ENCODE peak calls at places on chromosomes 5 and 9, in four cellular contexts. K, G, V and X are unnamed samples.

GRCh38 chr5:82396396-82396795 is 118.2 kb upstream of the RPS23 start:
- DNase-seq in K (peak; percentile 45), G (no peak), V (no peak), X (no peak)

GRCh38 chr9:137243626-137244485 is 2.8 kb downstream of the TUBB4B start:
- DNase-seq in K (no peak), G (no peak), V (no peak), X (no peak)

GRCh38 chr9:35490155-35490909 is 421 bp downstream of the RUSC2 start:
- DNase-seq in K (no peak), G (peak; percentile 49), V (peak; percentile 67), X (peak; percentile 82)

GRCh38 chr9:91623004-91623403 is 199.4 kb upstream of the NFIL3 start:
- DNase-seq in K (peak; percentile 3), G (no peak), V (no peak), X (no peak)

GRCh38 chr5:150780816-150781221 is 2.3 kb downstream of the SMIM3 start:
- DNase-seq in K (peak; percentile 61), G (no peak), V (no peak), X (no peak)

GRCh38 chr9:138008081-138008841 is 130.7 kb downstream of the CACNA1B start:
- DNase-seq in K (no peak), G (no peak), V (no peak), X (no peak)

GRCh38 chr5:142143878-142144277 is 35.3 kb downstream of the NDFIP1 start:
- DNase-seq in K (peak; percentile 68), G (no peak), V (no peak), X (no peak)

GRCh38 chr9:94586814-94587213 is 6.8 kb downstream of the FBP2 start:
- DNase-seq in K (peak; percentile 63), G (no peak), V (no peak), X (no peak)

GRCh38 chr5:148730272-148730954 is 76.1 kb upstream of the HTR4 start:
- DNase-seq in K (peak; percentile 39), G (no peak), V (no peak), X (no peak)

GRCh38 chr5:56123531-56124243 is 109.4 kb downstream of the ANKRD55 start:
- DNase-seq in K (peak; percentile 100), G (peak; percentile 46), V (peak; percentile 74), X (peak; percentile 77)

GRCh38 chr9:91207889-91208651 is 153.6 kb downstream of the AUH start:
- DNase-seq in K (peak; percentile 84), G (no peak), V (no peak), X (no peak)

GRCh38 chr5:88268414-88269184 is at the start of gene TMEM161B:
- DNase-seq in K (peak; percentile 94), G (peak; percentile 90), V (peak; percentile 86), X (peak; percentile 92)

GRCh38 chr5:54831233-54831632 is 154.2 kb downstream of the ESM1 start:
- DNase-seq in K (no peak), G (no peak), V (no peak), X (no peak)

GRCh38 chr5:10557747-10558295 is 6.0 kb upstream of the ANKRD33B start:
- DNase-seq in K (no peak), G (no peak), V (no peak), X (no peak)

GRCh38 chr5:10559151-10559550 is 4.7 kb upstream of the ANKRD33B start:
- DNase-seq in K (no peak), G (no peak), V (no peak), X (no peak)

GRCh38 chr5:10555134-10555733 is 8.6 kb upstream of the ANKRD33B start:
- DNase-seq in K (no peak), G (no peak), V (no peak), X (no peak)

GRCh38 chr5:10556893-10557746 is 6.8 kb upstream of the ANKRD33B start:
- DNase-seq in K (no peak), G (no peak), V (no peak), X (no peak)

DNA sequence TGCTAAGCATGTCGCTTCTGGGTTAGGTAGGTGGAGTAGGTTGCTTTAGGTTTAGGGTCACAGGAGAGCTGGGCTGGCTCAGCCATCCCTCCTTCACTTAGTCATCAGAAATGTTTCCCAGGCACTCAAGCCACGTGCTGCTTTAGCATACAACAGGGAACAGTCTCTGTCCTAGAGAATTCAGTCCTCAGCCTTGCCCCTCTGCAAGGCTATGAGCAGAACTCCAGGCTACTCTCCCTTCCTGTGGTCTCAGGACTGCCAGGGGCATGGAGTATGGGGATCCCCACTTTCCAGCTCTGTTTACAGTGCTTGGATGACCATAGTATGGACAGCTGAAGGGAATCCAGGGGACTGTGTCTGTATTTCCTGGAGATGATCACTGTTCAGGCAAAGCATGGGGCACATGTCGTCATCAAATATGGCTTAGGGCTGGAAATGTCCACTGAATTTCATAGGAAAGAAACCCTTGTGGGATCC is 7.5 kb upstream of the ANKRD33B start:
- DNase-seq in K (peak; percentile 52), G (no peak), V (no peak), X (no peak)
- H3K4me1 ChIP-seq in K (peaks cover 10% of the 10 kb centered on the region), G (no peaks in the 10 kb centered on the region), V (peaks cover 1% of the 10 kb centered on the region), X (no peaks in the 10 kb centered on the region)

DNA sequence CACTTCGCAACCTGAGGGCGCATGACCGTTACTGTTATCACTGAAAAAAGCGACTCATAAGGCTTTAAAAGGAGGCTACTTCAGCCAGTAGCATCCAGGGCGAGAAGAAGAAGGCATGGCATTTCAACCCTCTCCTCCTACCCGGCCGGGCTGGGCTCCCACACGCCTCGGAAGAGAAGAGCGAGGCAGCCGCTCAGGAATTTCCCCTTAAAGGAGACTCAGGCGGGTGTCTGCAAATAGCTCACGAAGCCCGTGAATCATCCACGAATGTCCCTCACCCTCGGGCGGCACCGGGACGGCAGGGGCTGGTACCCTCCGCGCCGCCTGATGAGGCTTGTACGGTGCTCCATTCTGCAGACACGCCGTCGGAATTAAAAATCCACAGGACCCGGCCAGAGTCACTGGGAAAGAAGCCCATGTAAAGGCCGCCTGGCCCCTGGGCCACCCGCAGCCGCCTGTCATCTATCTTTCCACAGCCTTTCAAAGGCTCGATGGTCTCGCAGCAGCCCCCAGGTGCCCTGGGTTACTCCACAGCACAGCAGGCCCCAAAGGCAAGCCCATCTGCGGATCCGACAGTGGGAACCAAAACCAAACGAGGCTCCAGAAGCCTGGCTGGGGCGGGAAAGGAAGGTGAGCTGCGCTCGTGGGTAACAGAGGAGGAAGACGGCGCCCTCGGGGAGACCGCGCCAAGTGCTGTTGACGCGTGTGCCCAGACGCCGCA is 11.8 kb downstream of the SLC12A7 start:
- DNase-seq in K (no peak), G (no peak), V (no peak), X (no peak)
- H3K4me1 ChIP-seq in K (peaks cover 47% of the 10 kb centered on the region), G (peaks cover 24% of the 10 kb centered on the region), V (peaks cover 13% of the 10 kb centered on the region), X (no peaks in the 10 kb centered on the region)

GRCh38 chr5:95822038-95822407 is 503 bp downstream of the GLRX start:
- DNase-seq in K (peak; percentile 71), G (peak; percentile 63), V (peak; percentile 58), X (peak; percentile 84)

GRCh38 chr5:95822408-95823240 is at the start of gene GLRX:
- DNase-seq in K (peak; percentile 85), G (peak; percentile 74), V (peak; percentile 47), X (peak; percentile 82)

GRCh38 chr5:95823738-95824609 is 1.4 kb upstream of the GLRX start:
- DNase-seq in K (peak; percentile 95), G (peak; percentile 75), V (peak; percentile 68), X (peak; percentile 80)

GRCh38 chr5:95824747-95825146 is 2.2 kb upstream of the GLRX start:
- DNase-seq in K (no peak), G (no peak), V (no peak), X (no peak)

GRCh38 chr5:95823241-95823737 is 763 bp upstream of the GLRX start:
- DNase-seq in K (no peak), G (no peak), V (no peak), X (no peak)
- H3K4me1 ChIP-seq in K (peaks cover 25% of the 10 kb centered on the region), G (peaks cover 41% of the 10 kb centered on the region), V (peaks cover 11% of the 10 kb centered on the region), X (peaks cover 6% of the 10 kb centered on the region)

GRCh38 chr9:92759446-92759845 is 5.2 kb downstream of the BICD2 start:
- DNase-seq in K (no peak), G (no peak), V (no peak), X (peak; percentile 50)

GRCh38 chr9:92761686-92762085 is 2.9 kb downstream of the BICD2 start:
- DNase-seq in K (no peak), G (no peak), V (no peak), X (no peak)

GRCh38 chr9:92762781-92763708 is 1.6 kb downstream of the BICD2 start:
- DNase-seq in K (no peak), G (no peak), V (no peak), X (no peak)

GRCh38 chr9:92762196-92762595 is 2.4 kb downstream of the BICD2 start:
- DNase-seq in K (no peak), G (no peak), V (no peak), X (no peak)

DNA sequence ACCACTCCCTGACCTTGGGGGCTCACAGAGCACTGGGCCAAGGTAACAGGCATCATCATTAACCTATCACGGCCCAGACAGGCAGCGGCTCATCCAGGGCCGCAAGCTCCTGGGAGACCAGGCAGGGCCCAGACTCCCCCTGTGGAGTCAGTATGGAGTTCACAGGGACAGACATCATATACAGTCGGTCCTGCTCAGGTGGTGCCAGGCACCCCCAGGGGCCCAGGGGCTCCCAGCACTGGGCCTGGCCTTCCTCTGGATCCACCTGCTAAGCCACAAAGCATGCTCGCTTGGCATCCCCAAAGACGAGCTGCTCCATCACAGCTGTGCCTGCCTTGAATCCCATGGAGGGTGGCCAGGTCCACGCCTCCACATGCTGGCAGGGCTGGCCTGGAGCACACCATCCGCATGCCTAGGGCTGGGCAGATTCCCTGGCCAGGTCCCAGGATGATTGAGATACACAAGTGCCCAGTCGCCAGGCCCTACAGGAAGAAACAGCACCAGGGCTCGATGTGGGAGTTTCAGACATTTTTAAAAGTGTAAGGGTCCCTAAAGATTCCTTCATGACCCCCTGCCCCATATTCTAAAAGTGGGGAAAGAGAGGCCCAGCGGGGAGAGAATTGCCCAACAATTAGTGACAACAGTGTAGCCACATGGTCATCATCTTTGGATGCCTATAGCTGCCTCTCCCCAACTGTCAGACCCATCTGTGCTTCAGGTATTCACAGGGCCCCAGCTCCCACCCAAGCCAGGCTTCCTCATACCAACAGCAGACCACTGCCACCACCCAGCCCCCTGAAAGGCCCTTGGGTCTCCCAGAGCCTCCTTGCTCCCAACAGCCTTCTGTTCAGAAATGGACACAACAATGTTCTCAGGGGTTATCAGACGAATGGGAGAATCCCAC is 4.4 kb downstream of the BICD2 start:
- DNase-seq in K (no peak), G (peak; percentile 84), V (no peak), X (peak; percentile 87)
- H3K4me1 ChIP-seq in K (peaks cover 7% of the 10 kb centered on the region), G (peaks cover 52% of the 10 kb centered on the region), V (peaks cover 26% of the 10 kb centered on the region), X (no peaks in the 10 kb centered on the region)